ENCODE peak calls at places on chromosomes 5 and 9, in five cellular contexts. O is left cardiac atrium, G is H9, J is nucleus accumbens, X is A172. W is an unnamed sample.

GRCh38 chr5:65893749-65894430 is 32.5 kb upstream of the ERBIN start:
- DNase-seq in G (peak), J (no peak), X (no peak), O (no peak), W (no peak)

GRCh38 chr9:133239533-133240090 is 30.6 kb upstream of the OBP2B start:
- DNase-seq in X (no peak), J (no peak), G (peak), O (no peak), W (no peak)

GRCh38 chr9:71005456-71005855 is 116.0 kb downstream of the TRPM3 start:
- DNase-seq in G (no peak), X (no peak), J (no peak), O (no peak), W (no peak)

GRCh38 chr5:17763301-17763700 is 129.0 kb downstream of the TAF11L14 start:
- DNase-seq in X (no peak), O (no peak), J (no peak), G (no peak), W (no peak)

GRCh38 chr5:108788142-108788541 is 40.4 kb downstream of the FER start:
- DNase-seq in O (peak), X (no peak), J (peak), G (no peak), W (no peak)

GRCh38 chr9:3138236-3139229 is 294.6 kb upstream of the PUM3 start:
- DNase-seq in J (no peak), X (no peak), G (no peak), O (no peak), W (no peak)

GRCh38 chr5:56429110-56429561 is 196.0 kb upstream of the ANKRD55 start:
- DNase-seq in G (no peak), X (no peak), O (peak), J (no peak), W (no peak)

GRCh38 chr9:137605146-137606004 is at the start of gene ARRDC1:
- DNase-seq in X (peak), J (peak), G (peak), O (peak), W (peak)

GRCh38 chr5:10607023-10607665 is 43.3 kb downstream of the ANKRD33B start:
- DNase-seq in G (peak), J (no peak), X (no peak), O (peak), W (no peak)

GRCh38 chr9:76810377-76810957 is 46.2 kb downstream of the PCA3 start:
- DNase-seq in X (peak), J (no peak), G (peak), O (peak), W (peak)

GRCh38 chr9:122213589-122214413 is 15.0 kb downstream of the LHX6 start:
- DNase-seq in O (no peak), G (peak), J (no peak), X (peak), W (peak)

GRCh38 chr9:129138476-129139232 is 27.4 kb downstream of the PTPA start:
- DNase-seq in X (peak), G (no peak), J (no peak), O (peak), W (no peak)

GRCh38 chr9:124180557-124180956 is 77.2 kb upstream of the NEK6 start:
- DNase-seq in J (no peak), X (no peak), G (no peak), O (peak), W (peak)

GRCh38 chr5:169088032-169088726 is 212.8 kb downstream of the SLIT3 start:
- DNase-seq in G (no peak), O (no peak), J (no peak), X (no peak), W (no peak)

GRCh38 chr5:115398726-115399125 is 102.3 kb upstream of the CCDC112 start:
- DNase-seq in X (peak), J (no peak), G (no peak), O (no peak), W (no peak)

W was measured in A673.